ENCODE peak calls at places on chromosomes 16 and 17, in four cellular contexts. F, S, H and E are unnamed samples.

GRCh38 chr17:46727572-46728348 is 90.7 kb downstream of the WNT3 start:
- DNase-seq in F (no peak), S (no peak), H (no peak), E (no peak)

GRCh38 chr17:49987290-49987585 is 7.8 kb downstream of the DLX3 start:
- DNase-seq in F (no peak), S (no peak), H (no peak), E (no peak)

GRCh38 chr16:85988723-85989313 is 89.9 kb downstream of the IRF8 start:
- DNase-seq in F (no peak), S (no peak), H (no peak), E (no peak)

GRCh38 chr17:81365148-81365600 is 30.1 kb upstream of the BAHCC1 start:
- DNase-seq in F (no peak), S (no peak), H (no peak), E (peak)

GRCh38 chr17:40560592-40561293 is 4.5 kb downstream of the CCR7 start:
- DNase-seq in F (no peak), S (no peak), H (peak), E (peak)

GRCh38 chr16:27322858-27323780 is 9.3 kb downstream of the IL4R start:
- DNase-seq in F (no peak), S (no peak), H (no peak), E (peak)

GRCh38 chr17:46782250-46782953 is 36.1 kb downstream of the WNT3 start:
- DNase-seq in F (peak), S (peak), H (no peak), E (peak)

GRCh38 chr17:45022655-45023339 is 28.6 kb downstream of the DCAKD start:
- DNase-seq in F (no peak), S (no peak), H (no peak), E (no peak)

GRCh38 chr16:85614338-85615013 is 1.4 kb downstream of the GSE1 start:
- DNase-seq in F (no peak), S (peak), H (no peak), E (no peak)

GRCh38 chr17:42913527-42913926 is 12.9 kb downstream of the G6PC1 start:
- DNase-seq in F (no peak), S (no peak), H (no peak), E (no peak)

GRCh38 chr17:39607851-39608130 is at the start of gene NEUROD2:
- DNase-seq in F (no peak), S (no peak), H (no peak), E (no peak)

GRCh38 chr17:65857713-65858112 is 296.3 kb upstream of the AXIN2 start:
- DNase-seq in F (no peak), S (no peak), H (no peak), E (no peak)

GRCh38 chr17:76498886-76499667 is 2.1 kb downstream of the RHBDF2 start:
- DNase-seq in F (no peak), S (peak), H (no peak), E (peak)

GRCh38 chr17:59786536-59787319 is 79.3 kb downstream of the VMP1 start:
- DNase-seq in F (peak), S (peak), H (peak), E (peak)

GRCh38 chr16:49919327-49919726 is 63.4 kb upstream of the ZNF423 start:
- DNase-seq in F (no peak), S (no peak), H (no peak), E (no peak)

GRCh38 chr17:77740481-77740880 is 218.0 kb upstream of the TNRC6C start:
- DNase-seq in F (no peak), S (no peak), H (no peak), E (no peak)

GRCh38 chr17:73772107-73772705 is 128.0 kb upstream of the SDK2 start:
- DNase-seq in F (no peak), S (no peak), H (no peak), E (no peak)

GRCh38 chr16:74053784-74054306 is 242.8 kb upstream of the PSMD7 start:
- DNase-seq in F (no peak), S (no peak), H (no peak), E (no peak)

GRCh38 chr17:27538156-27538955 is 82.1 kb downstream of the KSR1 start:
- DNase-seq in F (no peak), S (no peak), H (no peak), E (no peak)